ENCODE peak calls at places on chromosomes 13 and 19, in five cellular contexts. O is fibroblast of lung, W is upper lobe of left lung, C is IMR-90, R is thoracic aorta. U is an unnamed sample.

GRCh38 chr13:30033681-30034447 is 183.4 kb upstream of the UBL3 start:
- DNase-seq in O (peak), W (no peak), C (peak), R (no peak), U (no peak)

GRCh38 chr19:41298327-41298964 is 11.5 kb upstream of the CCDC97 start:
- DNase-seq in O (peak), W (peak), C (peak), R (no peak), U (no peak)

GRCh38 chr13:45340422-45341033 is 455 bp downstream of the TPT1 start:
- DNase-seq in O (peak), W (peak), C (peak), R (peak), U (peak)

GRCh38 chr19:41646589-41647204 is 19.8 kb upstream of the CEACAM4 start:
- DNase-seq in O (no peak), W (peak), C (no peak), R (no peak), U (no peak)

GRCh38 chr19:33399745-33400681 is 26.5 kb downstream of the CEBPG start:
- DNase-seq in O (no peak), W (peak), C (no peak), R (no peak), U (no peak)

GRCh38 chr13:62407871-62408270 is 992.2 kb upstream of the PCDH20 start:
- DNase-seq in O (no peak), W (no peak), C (no peak), R (no peak), U (no peak)

GRCh38 chr13:43431279-43431678 is 355.5 kb downstream of the ENOX1 start:
- DNase-seq in O (no peak), W (no peak), C (no peak), R (no peak), U (no peak)

GRCh38 chr19:41619018-41619571 is 7.8 kb downstream of the CEACAM4 start:
- DNase-seq in O (no peak), W (no peak), C (no peak), R (no peak), U (no peak)

GRCh38 chr19:34662919-34663318 is 14.0 kb downstream of the SCGB2B2 start:
- DNase-seq in O (no peak), W (no peak), C (no peak), R (no peak), U (no peak)

GRCh38 chr19:19651076-19651475 is 7.6 kb upstream of the GMIP start:
- DNase-seq in O (no peak), W (peak), C (no peak), R (no peak), U (no peak)

GRCh38 chr13:106484755-106485193 is 50.7 kb downstream of the EFNB2 start:
- DNase-seq in O (peak), W (no peak), C (peak), R (no peak), U (no peak)

GRCh38 chr13:42981317-42981716 is 10.7 kb downstream of the EPSTI1 start:
- DNase-seq in O (peak), W (no peak), C (peak), R (no peak), U (no peak)

GRCh38 chr13:59663707-59664106 is 500.0 kb downstream of the DIAPH3 start:
- DNase-seq in O (no peak), W (no peak), C (no peak), R (no peak), U (no peak)

GRCh38 chr19:51712461-51713081 is 11.2 kb downstream of the HAS1 start:
- DNase-seq in O (peak), W (no peak), C (peak), R (no peak), U (no peak)

GRCh38 chr13:78160793-78161192 is 242.2 kb upstream of the EDNRB start:
- DNase-seq in O (peak), W (no peak), C (peak), R (no peak), U (no peak)

GRCh38 chr13:50668044-50668443 is 175.4 kb downstream of the DLEU7 start:
- DNase-seq in O (no peak), W (no peak), C (no peak), R (no peak), U (no peak)

GRCh38 chr13:98541701-98542203 is 35.2 kb downstream of the STK24 start:
- DNase-seq in O (no peak), W (no peak), C (no peak), R (no peak), U (no peak)

GRCh38 chr19:18865973-18866799 is 29.8 kb downstream of the CERS1 start:
- DNase-seq in O (peak), W (peak), C (peak), R (no peak), U (peak)

GRCh38 chr19:17647071-17648020 is 40.8 kb downstream of the UNC13A start:
- DNase-seq in O (no peak), W (peak), C (no peak), R (no peak), U (no peak)

GRCh38 chr13:113599396-113599795 is 14.8 kb downstream of the TFDP1 start:
- DNase-seq in O (no peak), W (peak), C (no peak), R (no peak), U (no peak)

GRCh38 chr19:30791116-30791515 is 418.9 kb downstream of the ZNF536 start:
- DNase-seq in O (no peak), W (peak), C (no peak), R (no peak), U (peak)

GRCh38 chr13:113209336-113209879 is at the start of gene CUL4A:
- DNase-seq in O (peak), W (peak), C (peak), R (no peak), U (no peak)

GRCh38 chr13:98332691-98333090 is 155.6 kb upstream of the RNF113B start:
- DNase-seq in O (no peak), W (no peak), C (no peak), R (no peak), U (no peak)

GRCh38 chr13:113796211-113796875 is 37.3 kb downstream of the TMEM255B start:
- DNase-seq in O (no peak), W (no peak), C (no peak), R (no peak), U (no peak)

GRCh38 chr19:15378529-15379082 is 981 bp downstream of the AKAP8 start:
- DNase-seq in O (peak), W (no peak), C (peak), R (no peak), U (no peak)

GRCh38 chr13:101706651-101707050 is 254.2 kb downstream of the ITGBL1 start:
- DNase-seq in O (peak), W (no peak), C (peak), R (no peak), U (no peak)

GRCh38 chr19:11420894-11421606 is 1.9 kb upstream of the RGL3 start:
- DNase-seq in O (no peak), W (no peak), C (no peak), R (no peak), U (no peak)

GRCh38 chr19:632228-633067 is 889 bp downstream of the POLRMT start:
- DNase-seq in O (peak), W (peak), C (peak), R (no peak), U (no peak)

GRCh38 chr13:29423050-29423449 is 172.4 kb downstream of the SLC7A1 start:
- DNase-seq in O (no peak), W (no peak), C (no peak), R (no peak), U (no peak)

GRCh38 chr19:48378194-48378570 is 13.2 kb downstream of the KDELR1 start:
- DNase-seq in O (no peak), W (no peak), C (no peak), R (no peak), U (no peak)

GRCh38 chr13:31927219-31927653 is 104.3 kb upstream of the FRY start:
- DNase-seq in O (no peak), W (no peak), C (no peak), R (no peak), U (no peak)

GRCh38 chr19:29075149-29075548 is 137.8 kb downstream of the UQCRFS1 start:
- DNase-seq in O (no peak), W (no peak), C (no peak), R (no peak), U (no peak)

GRCh38 chr13:110562696-110563462 is 1.4 kb upstream of the RAB20 start:
- DNase-seq in O (no peak), W (no peak), C (no peak), R (no peak), U (no peak)

GRCh38 chr13:94683426-94683825 is 28.9 kb downstream of the SOX21 start:
- DNase-seq in O (no peak), W (peak), C (no peak), R (no peak), U (no peak)

GRCh38 chr13:51861728-51862300 is at the start of gene CCDC70:
- DNase-seq in O (peak), W (no peak), C (peak), R (no peak), U (no peak)

GRCh38 chr19:55157064-55157908 is at the start of gene TNNI3:
- DNase-seq in O (no peak), W (peak), C (no peak), R (no peak), U (no peak)

GRCh38 chr13:45374917-45375316 is 33.9 kb upstream of the TPT1 start:
- DNase-seq in O (peak), W (no peak), C (peak), R (no peak), U (no peak)

GRCh38 chr13:111572956-111573355 is 252.5 kb downstream of the TEX29 start:
- DNase-seq in O (no peak), W (no peak), C (no peak), R (no peak), U (no peak)
- TF ChIP-seq CTCF in O (no peak), W (no peak), C (no peak), R (no peak), U (no peak)

GRCh38 chr19:10013834-10014618 is 743 bp downstream of the RDH8 start:
- DNase-seq in O (no peak), W (no peak), C (no peak), R (no peak), U (no peak)
- TF ChIP-seq CTCF in O (no peak), W (no peak), C (no peak), R (no peak), U (no peak)

DNA sequence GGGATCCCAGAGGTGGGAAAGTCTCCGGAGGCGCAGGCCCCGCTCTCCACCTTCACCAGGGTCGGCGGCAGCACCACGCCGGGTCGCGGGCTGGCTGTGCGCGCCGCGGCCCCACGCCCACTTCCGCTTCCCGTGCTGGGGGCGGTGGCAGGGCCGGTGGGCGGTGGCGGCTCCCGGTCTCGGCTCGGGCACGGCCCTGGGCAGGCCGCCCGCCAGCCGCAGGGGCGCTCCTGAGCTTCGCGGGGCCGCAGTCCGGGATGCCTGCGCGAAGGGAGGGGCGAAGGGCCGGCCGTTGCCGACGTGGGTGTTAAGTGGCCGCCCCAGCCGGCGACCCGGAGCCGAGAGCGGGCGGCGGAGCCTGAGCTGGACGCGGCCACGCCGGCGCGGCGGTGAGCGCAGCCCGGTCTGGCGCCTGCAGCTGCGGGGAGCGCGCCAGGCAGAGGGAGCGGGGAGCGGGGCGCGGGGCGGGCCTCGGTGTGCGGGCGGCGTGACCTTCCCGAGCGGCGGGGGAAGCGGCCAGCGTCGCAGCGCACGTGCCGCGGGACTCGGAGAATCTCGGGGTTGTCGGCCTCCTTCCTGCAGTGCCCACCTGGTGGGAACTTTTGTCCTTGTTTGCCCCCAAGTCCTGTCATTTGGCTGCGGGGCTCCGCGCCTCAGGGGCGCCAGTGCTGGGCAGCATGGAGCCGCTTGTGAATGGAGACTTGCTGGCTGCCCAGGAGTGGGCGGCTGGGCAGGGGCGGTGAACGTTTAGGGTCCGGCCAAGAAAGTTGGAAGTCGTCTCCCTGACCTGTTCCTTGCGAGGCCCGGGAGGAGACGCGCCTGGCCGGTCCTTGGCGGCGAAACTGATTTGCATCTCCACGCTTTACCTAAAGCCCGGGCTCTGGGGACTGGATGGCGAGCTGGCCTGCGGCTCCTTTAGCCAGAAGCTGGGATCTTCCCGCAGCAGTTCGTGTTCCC is at the start of gene SLC25A15:
- DNase-seq in O (peak), W (peak), C (peak), R (no peak), U (peak)
- TF ChIP-seq CTCF in O (no peak), W (peak), C (peak), R (no peak), U (peak)

DNA sequence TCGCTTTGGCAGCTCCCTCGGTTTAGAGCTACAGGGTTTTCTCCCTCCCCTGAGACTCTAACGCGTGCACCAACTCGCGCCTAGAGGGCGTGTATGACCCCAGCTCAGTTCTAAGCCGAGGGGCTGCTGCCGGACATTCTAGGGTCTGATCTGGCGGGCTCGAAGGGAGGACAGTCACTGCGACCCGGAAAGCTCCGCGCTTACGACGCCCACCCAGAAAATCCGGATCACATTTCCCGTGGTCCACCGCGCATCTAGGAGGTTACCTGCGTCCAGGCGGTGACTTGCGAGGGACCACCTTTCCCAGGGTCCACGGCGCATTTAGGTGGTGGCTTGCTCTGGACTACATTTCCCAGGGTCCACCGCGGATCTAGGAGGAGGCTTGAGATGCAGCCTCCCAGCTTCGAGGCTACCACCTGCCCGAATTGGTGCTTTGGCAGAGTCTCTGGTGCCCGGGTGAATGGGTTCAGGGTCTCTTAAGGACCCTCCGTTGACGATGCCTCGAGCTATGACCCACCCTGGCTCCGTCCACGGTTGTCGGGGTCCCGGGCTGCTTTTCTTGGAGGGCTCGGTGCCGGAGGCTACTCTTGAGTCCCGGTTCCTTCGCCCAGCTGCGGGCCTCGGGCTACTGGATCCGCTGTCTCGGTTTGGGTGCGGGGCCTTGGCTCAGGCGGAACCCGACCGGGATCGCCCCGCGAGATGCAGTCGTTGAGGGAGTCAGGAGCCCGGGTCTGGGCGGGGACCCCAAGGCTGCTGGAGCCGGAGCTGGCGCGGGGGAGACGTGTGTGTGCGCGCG is 30.5 kb downstream of the ZNF146 start:
- DNase-seq in O (no peak), W (peak), C (no peak), R (no peak), U (no peak)
- TF ChIP-seq CTCF in O (no peak), W (no peak), C (no peak), R (no peak), U (peak)

GRCh38 chr13:81480634-81481033 is 1139.7 kb upstream of the SPRY2 start:
- DNase-seq in O (no peak), W (no peak), C (no peak), R (no peak), U (no peak)
- TF ChIP-seq CTCF in O (no peak), W (no peak), C (no peak), R (no peak), U (no peak)